ENCODE peak calls at places on chromosomes 11 and 22, in seven cellular contexts. A, D, L, Z, C, G and N are unnamed samples. For H3K27me3, the result is how much of the 10 kb centered on the place peaks cover.

GRCh38 chr22:41507330-41508063 is 36.8 kb downstream of the POLR3H start:
- DNase-seq in Z (no peak), G (no peak), L (no peak), D (no peak), C (no peak), A (no peak), N (no peak)

GRCh38 chr22:32926600-32926999 is 125.1 kb downstream of the TIMP3 start:
- DNase-seq in A (no peak), D (no peak), Z (no peak), L (peak), G (peak), C (peak), N (no peak)

GRCh38 chr11:36278531-36279245 is 10.5 kb downstream of the COMMD9 start:
- DNase-seq in A (no peak), C (peak), D (no peak), L (peak), Z (peak), G (no peak), N (no peak)

GRCh38 chr22:31630331-31631329 is 31.4 kb downstream of the PISD start:
- DNase-seq in G (peak), L (peak), C (peak), Z (peak), A (peak), D (peak), N (peak)

GRCh38 chr11:1534171-1534570 is 37.9 kb downstream of the DUSP8 start:
- DNase-seq in A (no peak), L (no peak), Z (no peak), G (no peak), C (no peak), D (no peak), N (no peak)

GRCh38 chr11:120184946-120185677 is 25.7 kb upstream of the OAF start:
- DNase-seq in A (peak), G (peak), L (peak), Z (peak), C (no peak), D (peak), N (peak)

GRCh38 chr22:46675479-46675878 is 55.3 kb downstream of the GRAMD4 start:
- DNase-seq in C (no peak), A (no peak), L (no peak), G (no peak), Z (no peak), D (no peak), N (no peak)

GRCh38 chr22:32706149-32706548 is 95.4 kb upstream of the TIMP3 start:
- DNase-seq in L (no peak), C (no peak), D (no peak), G (no peak), Z (no peak), A (no peak), N (no peak)

GRCh38 chr11:92083123-92083522 is 141.5 kb upstream of the FAT3 start:
- DNase-seq in C (no peak), L (no peak), Z (no peak), D (no peak), G (no peak), A (no peak), N (no peak)

GRCh38 chr11:65900899-65901180 is 652 bp upstream of the FOSL1 start:
- DNase-seq in G (no peak), Z (no peak), C (no peak), A (no peak), L (no peak), D (no peak), N (no peak)

GRCh38 chr22:28418063-28418462 is 261.6 kb downstream of the TTC28 start:
- DNase-seq in D (no peak), Z (no peak), A (no peak), C (no peak), G (no peak), L (no peak), N (no peak)

GRCh38 chr11:135075740-135076139 is 663.7 kb upstream of the B3GAT1 start:
- DNase-seq in C (peak), G (peak), A (peak), D (peak), Z (peak), L (peak), N (peak)

GRCh38 chr11:820655-821512 is 2.2 kb downstream of the PNPLA2 start:
- DNase-seq in D (peak), G (peak), A (peak), L (no peak), Z (peak), C (no peak), N (peak)

GRCh38 chr11:8934735-8935478 is 2.2 kb upstream of the C11orf16 start:
- DNase-seq in D (no peak), A (no peak), L (no peak), Z (no peak), G (peak), C (peak), N (peak)

GRCh38 chr11:126231725-126232459 is 20.3 kb downstream of the FAM118B start:
- DNase-seq in D (no peak), A (no peak), C (no peak), L (no peak), Z (no peak), G (peak), N (no peak)

GRCh38 chr11:68968306-68969255 is 12.2 kb downstream of the MRGPRD start:
- DNase-seq in A (no peak), L (no peak), C (no peak), G (no peak), D (peak), Z (peak), N (no peak)

GRCh38 chr22:48141301-48141700 is 1378.9 kb downstream of the TBC1D22A start:
- DNase-seq in C (no peak), G (no peak), A (no peak), L (no peak), Z (no peak), D (no peak), N (no peak)

GRCh38 chr22:42061041-42061440 is 9.6 kb downstream of the NAGA start:
- DNase-seq in Z (no peak), A (no peak), C (no peak), G (no peak), L (no peak), D (no peak), N (no peak)

GRCh38 chr11:64103377-64103985 is 62.4 kb downstream of the MACROD1 start:
- DNase-seq in D (no peak), Z (no peak), A (no peak), L (no peak), C (no peak), G (no peak), N (no peak)

GRCh38 chr11:82405392-82405791 is 328.3 kb downstream of the FAM181B start:
- DNase-seq in Z (no peak), L (peak), G (peak), C (no peak), D (no peak), A (no peak), N (no peak)

GRCh38 chr11:75261474-75261847 is 20.9 kb downstream of the TPBGL start:
- DNase-seq in L (no peak), C (no peak), Z (no peak), G (no peak), D (peak), A (peak), N (no peak)

GRCh38 chr11:129423426-129423825 is 47.8 kb downstream of the BARX2 start:
- DNase-seq in C (no peak), Z (no peak), G (no peak), L (no peak), D (no peak), A (no peak), N (no peak)

GRCh38 chr11:67415501-67416304 is at the start of gene CARNS1:
- DNase-seq in G (peak), A (peak), L (no peak), D (no peak), Z (no peak), C (no peak), N (no peak)

GRCh38 chr11:67416416-67417335 is 1.2 kb downstream of the CARNS1 start:
- DNase-seq in D (no peak), C (no peak), A (no peak), L (no peak), G (peak), Z (peak), N (no peak)

GRCh38 chr11:67418476-67419281 is 3.2 kb downstream of the CARNS1 start:
- DNase-seq in L (no peak), C (no peak), G (no peak), D (no peak), Z (peak), A (peak), N (no peak)

GRCh38 chr11:67419330-67420049 is 4.0 kb downstream of the CARNS1 start:
- DNase-seq in G (no peak), L (no peak), C (no peak), A (no peak), Z (no peak), D (no peak), N (no peak)

DNA sequence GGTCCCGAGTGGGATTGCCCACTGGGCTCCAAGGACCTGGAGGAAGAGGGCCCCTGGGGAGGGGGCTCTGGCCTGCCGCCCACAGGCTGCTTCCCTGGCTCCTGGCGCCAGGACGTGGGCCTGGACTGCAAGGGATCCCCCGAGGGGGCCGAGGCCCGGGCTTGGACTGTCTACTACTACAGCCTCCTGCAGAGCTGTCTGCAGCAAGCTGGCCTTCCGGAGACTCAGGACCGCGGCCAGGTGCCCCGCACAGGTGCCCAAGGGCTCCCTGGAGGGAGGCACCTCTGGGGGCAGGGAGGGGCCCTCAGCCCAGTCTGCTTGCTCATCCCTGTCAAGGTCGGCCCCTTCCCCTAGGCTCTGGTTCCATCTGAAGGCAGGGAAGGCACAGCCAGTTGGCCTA is 1.9 kb downstream of the CARNS1 start:
- DNase-seq in D (no peak), G (no peak), L (no peak), A (no peak), Z (no peak), C (no peak), N (no peak)
- H3K27me3 ChIP-seq in D (under half), G (under half), L (under half), A (under half), Z (under half), C (under half), N (under half)

DNA sequence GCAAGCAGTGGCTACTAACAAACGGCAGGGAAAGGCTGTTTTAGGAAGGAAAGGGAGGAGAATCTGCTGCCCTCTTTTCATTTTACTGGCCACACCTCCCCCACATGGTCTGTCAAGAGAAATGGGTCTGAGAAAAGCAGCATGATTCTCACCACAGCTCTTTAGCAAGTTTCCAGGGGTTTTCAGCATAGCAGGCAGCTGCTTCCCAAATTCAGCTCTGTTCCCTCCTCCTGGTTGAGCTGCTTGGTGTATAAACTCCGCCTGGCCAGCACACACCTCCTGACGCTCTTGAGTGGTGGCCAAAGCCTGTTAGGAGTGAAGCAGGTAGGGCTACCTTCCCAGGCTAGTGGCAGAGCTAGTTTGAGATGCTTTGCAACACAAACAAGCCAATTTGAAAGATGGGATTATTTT is 438.5 kb upstream of the CCDC90B start:
- DNase-seq in Z (peak), L (peak), D (no peak), A (no peak), G (peak), C (no peak), N (peak)
- H3K4me3 ChIP-seq in Z (no peak), L (no peak), D (peak), A (peak), G (no peak), C (no peak), N (no peak)

GRCh38 chr11:34105079-34105956 is at the start of gene NAT10:
- DNase-seq in G (peak), Z (peak), L (peak), C (peak), D (peak), A (peak), N (peak)
- TF ChIP-seq CTCF in G (no peak), Z (no peak), L (peak), C (peak), D (peak), A (no peak), N (peak)

DNA sequence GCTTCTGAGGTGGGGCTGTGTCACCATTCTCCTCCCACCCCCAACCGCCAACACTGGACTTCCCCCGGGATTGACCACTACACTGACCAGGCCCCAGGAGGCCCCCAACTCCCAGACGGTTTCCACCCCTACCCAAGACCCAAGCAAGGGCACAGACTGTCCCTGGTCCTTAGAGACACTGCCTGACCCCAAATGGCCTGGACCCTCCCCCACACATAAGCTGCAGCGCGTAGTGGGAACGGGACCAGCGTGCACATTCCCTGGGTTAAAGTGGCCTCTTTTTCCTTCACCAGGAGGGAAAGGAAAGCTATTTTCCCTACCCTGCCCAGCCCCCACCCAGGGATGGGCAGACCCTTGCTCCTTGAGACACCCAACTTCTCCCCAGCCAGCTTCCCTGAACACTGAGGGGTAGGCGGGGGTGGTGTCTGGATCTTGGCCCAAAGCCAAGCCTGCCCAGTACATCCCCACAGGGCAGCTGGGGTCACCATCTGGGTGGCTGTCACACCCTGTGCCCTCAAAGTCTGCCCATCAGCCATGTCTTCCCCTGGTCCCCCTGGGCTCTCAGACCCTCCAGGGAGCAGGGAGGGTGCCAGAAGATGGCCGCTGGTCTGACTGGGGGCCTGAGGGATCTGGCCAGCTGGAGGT is 1.6 kb upstream of the MAPK12 start:
- DNase-seq in L (no peak), C (no peak), G (no peak), D (no peak), Z (no peak), A (peak), N (no peak)
- H3K27me3 ChIP-seq in L (under half), C (under half), G (under half), D (half or more), Z (under half), A (under half), N (under half)

GRCh38 chr11:95923730-95924413 is at the start of gene MTMR2:
- DNase-seq in Z (peak), L (peak), A (peak), D (peak), G (peak), C (peak), N (peak)

GRCh38 chr11:95923441-95923729 is 522 bp downstream of the MTMR2 start:
- DNase-seq in A (no peak), D (no peak), Z (no peak), G (peak), L (no peak), C (no peak), N (no peak)

GRCh38 chr11:95920460-95921105 is 3.3 kb downstream of the MTMR2 start:
- DNase-seq in L (no peak), A (no peak), D (no peak), G (no peak), Z (no peak), C (no peak), N (no peak)

GRCh38 chr11:95922536-95923440 is 1.1 kb downstream of the MTMR2 start:
- DNase-seq in D (no peak), G (no peak), A (no peak), Z (no peak), C (no peak), L (no peak), N (no peak)

DNA sequence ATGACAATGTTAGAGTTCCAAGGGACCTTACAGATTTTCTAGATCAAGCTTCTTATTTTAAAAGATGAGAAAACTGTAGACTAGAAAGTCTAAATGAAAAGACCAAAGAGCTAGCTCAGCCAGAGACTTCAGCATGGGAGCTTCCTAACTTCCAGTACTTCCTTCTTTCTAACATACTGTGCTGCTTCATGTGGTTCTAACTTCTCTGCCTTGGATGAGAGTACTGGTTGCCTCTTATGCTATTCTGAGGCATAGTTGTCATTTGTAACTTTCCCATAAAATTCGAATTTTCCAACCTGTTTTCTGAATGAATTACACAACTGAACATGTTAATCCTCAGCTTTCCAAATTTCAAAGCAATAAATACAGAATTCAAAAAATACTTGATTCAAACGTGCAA is 1.8 kb downstream of the MTMR2 start:
- DNase-seq in G (no peak), L (no peak), C (no peak), A (no peak), D (no peak), Z (no peak), N (no peak)
- H3K4me3 ChIP-seq in G (no peak), L (no peak), C (peak), A (no peak), D (no peak), Z (no peak), N (no peak)

DNA sequence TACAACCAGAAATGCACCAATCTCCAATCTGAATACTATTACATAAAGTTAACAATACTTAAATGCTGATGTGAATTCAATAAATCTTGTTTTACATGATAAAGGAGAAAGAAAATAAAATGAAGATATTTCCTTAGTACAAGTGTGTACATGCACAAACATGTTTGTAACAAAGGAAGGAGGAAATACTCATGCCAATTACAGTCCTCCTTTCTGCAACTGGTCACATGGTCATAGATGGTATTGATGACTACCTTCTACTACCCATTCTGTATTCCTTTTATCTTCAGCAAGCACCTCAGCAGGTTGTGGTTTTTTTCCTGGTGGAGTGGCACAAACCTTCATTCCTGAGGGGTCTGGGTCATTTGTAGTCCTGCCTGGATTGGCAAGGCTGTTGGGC is 214.2 kb upstream of the GUCY1A2 start:
- DNase-seq in L (no peak), A (no peak), Z (no peak), G (no peak), C (no peak), D (no peak), N (no peak)
- TF ChIP-seq CTCF in L (no peak), A (no peak), Z (no peak), G (no peak), C (no peak), D (no peak), N (no peak)

DNA sequence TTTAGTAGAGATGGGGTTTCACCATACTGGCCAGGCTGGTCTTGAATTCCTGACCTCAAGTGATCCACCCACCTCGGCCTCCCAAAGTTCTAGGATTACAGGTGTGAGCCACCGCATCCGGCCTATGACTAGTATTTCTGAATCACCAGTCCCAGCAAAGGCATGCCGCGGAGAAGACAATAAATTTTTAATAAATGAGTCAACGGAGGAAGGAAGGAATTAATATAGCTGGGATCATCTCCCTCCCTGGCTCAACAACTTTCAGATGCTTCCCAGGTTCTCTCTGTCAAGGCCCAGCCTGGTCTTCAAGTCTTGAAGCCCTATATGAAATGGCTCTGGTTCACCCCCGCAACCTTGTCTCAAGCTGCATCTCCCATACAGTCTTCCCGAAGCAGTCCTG is 45.7 kb downstream of the CYTH4 start:
- DNase-seq in L (no peak), D (no peak), C (peak), A (no peak), G (no peak), Z (no peak), N (no peak)
- H3K27me3 ChIP-seq in L (half or more), D (half or more), C (under half), A (half or more), G (under half), Z (under half), N (half or more)

GRCh38 chr11:77448269-77448668 is 25.6 kb downstream of the PAK1 start:
- DNase-seq in D (no peak), Z (no peak), C (no peak), L (no peak), G (no peak), A (no peak), N (no peak)

GRCh38 chr11:77449060-77449521 is 24.8 kb downstream of the PAK1 start:
- DNase-seq in C (no peak), A (no peak), D (no peak), L (no peak), Z (peak), G (no peak), N (no peak)

GRCh38 chr11:77446911-77447629 is 26.8 kb downstream of the PAK1 start:
- DNase-seq in G (no peak), D (no peak), A (no peak), L (no peak), C (no peak), Z (no peak), N (no peak)

GRCh38 chr11:77450227-77450626 is 23.7 kb downstream of the PAK1 start:
- DNase-seq in Z (no peak), A (no peak), G (no peak), D (no peak), C (no peak), L (no peak), N (no peak)

DNA sequence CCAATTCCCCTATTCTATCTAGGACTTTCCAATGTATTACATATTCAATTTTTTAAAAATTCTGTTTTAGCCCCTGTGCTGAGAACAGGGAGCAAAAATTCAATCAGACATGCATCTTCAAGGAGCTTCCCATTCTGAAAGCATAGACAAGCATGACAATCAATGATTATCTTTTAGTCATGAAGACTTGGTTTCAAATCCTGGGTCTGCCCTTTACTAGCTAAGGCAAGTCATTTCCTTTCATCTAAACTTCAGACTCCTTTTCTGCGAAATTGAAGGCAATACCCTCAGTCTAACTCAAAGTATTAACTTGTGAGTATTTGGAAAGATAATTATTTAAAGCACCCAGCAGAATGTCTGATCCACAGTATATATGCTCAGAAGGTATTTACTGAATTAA is 24.1 kb downstream of the PAK1 start:
- DNase-seq in D (no peak), C (no peak), A (no peak), Z (no peak), L (no peak), G (no peak), N (no peak)
- H3K4me3 ChIP-seq in D (no peak), C (no peak), A (no peak), Z (no peak), L (no peak), G (no peak), N (no peak)